ENCODE peak calls at places on chromosomes 6 and 20, in nine cellular contexts. One of them, this sample, is unnamed.

GRCh38 chr20:40564997-40565680 is 123.9 kb downstream of the MAFB start:
- DNase-seq in NCI-H1092: no peak
- DNase-seq in activated CD8-positive, alpha-beta T cell treated with anti-CD3 and anti-CD28 coated beads for 36 hours: no peak
- DNase-seq in activated naive CD4-positive, alpha-beta T cell treated with anti-CD3 and anti-CD28 coated beads for 36 hours: no peak
- DNase-seq in mesenchymal stem cell: peak
- DNase-seq in NCI-H2171: no peak
- DNase-seq in ecto neural progenitor cell: no peak
- DNase-seq in caudate nucleus: no peak
- DNase-seq in stimulated activated CD4-positive, alpha-beta T cell treated with anti-CD3 and anti-CD28 coated beads, Interleukin-12 subunit alpha, Interleukin-12 subunit beta, amount 100 ng/mL, for 48 hours: no peak
- DNase-seq in this sample: no peak

GRCh38 chr6:169799474-169799926 is 48.1 kb downstream of the ERMARD start:
- DNase-seq in mesenchymal stem cell: no peak
- DNase-seq in activated CD8-positive, alpha-beta T cell treated with anti-CD3 and anti-CD28 coated beads for 36 hours: no peak
- DNase-seq in stimulated activated CD4-positive, alpha-beta T cell treated with anti-CD3 and anti-CD28 coated beads, Interleukin-12 subunit alpha, Interleukin-12 subunit beta, amount 100 ng/mL, for 48 hours: no peak
- DNase-seq in NCI-H1092: no peak
- DNase-seq in caudate nucleus: no peak
- DNase-seq in ecto neural progenitor cell: no peak
- DNase-seq in NCI-H2171: no peak
- DNase-seq in activated naive CD4-positive, alpha-beta T cell treated with anti-CD3 and anti-CD28 coated beads for 36 hours: no peak
- DNase-seq in this sample: no peak

GRCh38 chr20:44085616-44086434 is 101.2 kb downstream of the JPH2 start:
- DNase-seq in activated naive CD4-positive, alpha-beta T cell treated with anti-CD3 and anti-CD28 coated beads for 36 hours: no peak
- DNase-seq in stimulated activated CD4-positive, alpha-beta T cell treated with anti-CD3 and anti-CD28 coated beads, Interleukin-12 subunit alpha, Interleukin-12 subunit beta, amount 100 ng/mL, for 48 hours: no peak
- DNase-seq in caudate nucleus: no peak
- DNase-seq in ecto neural progenitor cell: no peak
- DNase-seq in NCI-H2171: no peak
- DNase-seq in NCI-H1092: no peak
- DNase-seq in mesenchymal stem cell: no peak
- DNase-seq in activated CD8-positive, alpha-beta T cell treated with anti-CD3 and anti-CD28 coated beads for 36 hours: no peak
- DNase-seq in this sample: no peak

GRCh38 chr6:119075200-119075981 is 3.1 kb downstream of the FAM184A start:
- DNase-seq in stimulated activated CD4-positive, alpha-beta T cell treated with anti-CD3 and anti-CD28 coated beads, Interleukin-12 subunit alpha, Interleukin-12 subunit beta, amount 100 ng/mL, for 48 hours: no peak
- DNase-seq in mesenchymal stem cell: no peak
- DNase-seq in caudate nucleus: no peak
- DNase-seq in activated naive CD4-positive, alpha-beta T cell treated with anti-CD3 and anti-CD28 coated beads for 36 hours: no peak
- DNase-seq in activated CD8-positive, alpha-beta T cell treated with anti-CD3 and anti-CD28 coated beads for 36 hours: no peak
- DNase-seq in ecto neural progenitor cell: no peak
- DNase-seq in NCI-H2171: no peak
- DNase-seq in NCI-H1092: no peak
- DNase-seq in this sample: no peak

GRCh38 chr20:8876381-8876780 is 192.5 kb upstream of the PLCB4 start:
- DNase-seq in activated naive CD4-positive, alpha-beta T cell treated with anti-CD3 and anti-CD28 coated beads for 36 hours: no peak
- DNase-seq in NCI-H1092: no peak
- DNase-seq in ecto neural progenitor cell: no peak
- DNase-seq in stimulated activated CD4-positive, alpha-beta T cell treated with anti-CD3 and anti-CD28 coated beads, Interleukin-12 subunit alpha, Interleukin-12 subunit beta, amount 100 ng/mL, for 48 hours: no peak
- DNase-seq in NCI-H2171: no peak
- DNase-seq in caudate nucleus: no peak
- DNase-seq in mesenchymal stem cell: no peak
- DNase-seq in activated CD8-positive, alpha-beta T cell treated with anti-CD3 and anti-CD28 coated beads for 36 hours: no peak
- DNase-seq in this sample: no peak

GRCh38 chr6:13273931-13274706 is 54.2 kb downstream of the TBC1D7 start:
- DNase-seq in NCI-H2171: no peak
- DNase-seq in caudate nucleus: no peak
- DNase-seq in activated CD8-positive, alpha-beta T cell treated with anti-CD3 and anti-CD28 coated beads for 36 hours: peak
- DNase-seq in stimulated activated CD4-positive, alpha-beta T cell treated with anti-CD3 and anti-CD28 coated beads, Interleukin-12 subunit alpha, Interleukin-12 subunit beta, amount 100 ng/mL, for 48 hours: peak
- DNase-seq in mesenchymal stem cell: no peak
- DNase-seq in activated naive CD4-positive, alpha-beta T cell treated with anti-CD3 and anti-CD28 coated beads for 36 hours: peak
- DNase-seq in ecto neural progenitor cell: no peak
- DNase-seq in NCI-H1092: no peak
- DNase-seq in this sample: peak

GRCh38 chr6:155024628-155025027 is 29.5 kb downstream of the TIAM2 start:
- DNase-seq in activated CD8-positive, alpha-beta T cell treated with anti-CD3 and anti-CD28 coated beads for 36 hours: no peak
- DNase-seq in NCI-H1092: no peak
- DNase-seq in activated naive CD4-positive, alpha-beta T cell treated with anti-CD3 and anti-CD28 coated beads for 36 hours: no peak
- DNase-seq in caudate nucleus: no peak
- DNase-seq in mesenchymal stem cell: no peak
- DNase-seq in stimulated activated CD4-positive, alpha-beta T cell treated with anti-CD3 and anti-CD28 coated beads, Interleukin-12 subunit alpha, Interleukin-12 subunit beta, amount 100 ng/mL, for 48 hours: no peak
- DNase-seq in NCI-H2171: no peak
- DNase-seq in ecto neural progenitor cell: no peak
- DNase-seq in this sample: no peak

GRCh38 chr20:9503530-9504251 is 10.7 kb upstream of the LAMP5 start:
- DNase-seq in caudate nucleus: no peak
- DNase-seq in stimulated activated CD4-positive, alpha-beta T cell treated with anti-CD3 and anti-CD28 coated beads, Interleukin-12 subunit alpha, Interleukin-12 subunit beta, amount 100 ng/mL, for 48 hours: no peak
- DNase-seq in NCI-H1092: no peak
- DNase-seq in mesenchymal stem cell: no peak
- DNase-seq in activated naive CD4-positive, alpha-beta T cell treated with anti-CD3 and anti-CD28 coated beads for 36 hours: no peak
- DNase-seq in NCI-H2171: no peak
- DNase-seq in ecto neural progenitor cell: no peak
- DNase-seq in activated CD8-positive, alpha-beta T cell treated with anti-CD3 and anti-CD28 coated beads for 36 hours: no peak
- DNase-seq in this sample: no peak

GRCh38 chr20:35735828-35736470 is 6.1 kb downstream of the RBM39 start:
- DNase-seq in caudate nucleus: no peak
- DNase-seq in activated naive CD4-positive, alpha-beta T cell treated with anti-CD3 and anti-CD28 coated beads for 36 hours: no peak
- DNase-seq in NCI-H2171: no peak
- DNase-seq in NCI-H1092: no peak
- DNase-seq in ecto neural progenitor cell: no peak
- DNase-seq in activated CD8-positive, alpha-beta T cell treated with anti-CD3 and anti-CD28 coated beads for 36 hours: no peak
- DNase-seq in mesenchymal stem cell: no peak
- DNase-seq in stimulated activated CD4-positive, alpha-beta T cell treated with anti-CD3 and anti-CD28 coated beads, Interleukin-12 subunit alpha, Interleukin-12 subunit beta, amount 100 ng/mL, for 48 hours: no peak
- DNase-seq in this sample: no peak

GRCh38 chr20:44068311-44068710 is 118.7 kb downstream of the JPH2 start:
- DNase-seq in NCI-H1092: no peak
- DNase-seq in caudate nucleus: no peak
- DNase-seq in ecto neural progenitor cell: peak
- DNase-seq in NCI-H2171: no peak
- DNase-seq in mesenchymal stem cell: no peak
- DNase-seq in activated naive CD4-positive, alpha-beta T cell treated with anti-CD3 and anti-CD28 coated beads for 36 hours: no peak
- DNase-seq in activated CD8-positive, alpha-beta T cell treated with anti-CD3 and anti-CD28 coated beads for 36 hours: peak
- DNase-seq in stimulated activated CD4-positive, alpha-beta T cell treated with anti-CD3 and anti-CD28 coated beads, Interleukin-12 subunit alpha, Interleukin-12 subunit beta, amount 100 ng/mL, for 48 hours: no peak
- DNase-seq in this sample: no peak

GRCh38 chr6:54621285-54621684 is 225.3 kb upstream of the FAM83B start:
- DNase-seq in mesenchymal stem cell: peak
- DNase-seq in ecto neural progenitor cell: no peak
- DNase-seq in stimulated activated CD4-positive, alpha-beta T cell treated with anti-CD3 and anti-CD28 coated beads, Interleukin-12 subunit alpha, Interleukin-12 subunit beta, amount 100 ng/mL, for 48 hours: no peak
- DNase-seq in activated naive CD4-positive, alpha-beta T cell treated with anti-CD3 and anti-CD28 coated beads for 36 hours: no peak
- DNase-seq in NCI-H2171: no peak
- DNase-seq in activated CD8-positive, alpha-beta T cell treated with anti-CD3 and anti-CD28 coated beads for 36 hours: no peak
- DNase-seq in caudate nucleus: no peak
- DNase-seq in NCI-H1092: no peak
- DNase-seq in this sample: no peak

GRCh38 chr20:6660441-6660840 is 107.0 kb upstream of the BMP2 start:
- DNase-seq in ecto neural progenitor cell: no peak
- DNase-seq in mesenchymal stem cell: no peak
- DNase-seq in caudate nucleus: no peak
- DNase-seq in stimulated activated CD4-positive, alpha-beta T cell treated with anti-CD3 and anti-CD28 coated beads, Interleukin-12 subunit alpha, Interleukin-12 subunit beta, amount 100 ng/mL, for 48 hours: no peak
- DNase-seq in NCI-H2171: no peak
- DNase-seq in NCI-H1092: no peak
- DNase-seq in activated naive CD4-positive, alpha-beta T cell treated with anti-CD3 and anti-CD28 coated beads for 36 hours: no peak
- DNase-seq in activated CD8-positive, alpha-beta T cell treated with anti-CD3 and anti-CD28 coated beads for 36 hours: no peak
- DNase-seq in this sample: no peak

GRCh38 chr20:56630086-56630493 is 984 bp downstream of the TFAP2C start:
- DNase-seq in NCI-H2171: peak
- DNase-seq in ecto neural progenitor cell: peak
- DNase-seq in mesenchymal stem cell: peak
- DNase-seq in stimulated activated CD4-positive, alpha-beta T cell treated with anti-CD3 and anti-CD28 coated beads, Interleukin-12 subunit alpha, Interleukin-12 subunit beta, amount 100 ng/mL, for 48 hours: no peak
- DNase-seq in NCI-H1092: no peak
- DNase-seq in caudate nucleus: no peak
- DNase-seq in activated CD8-positive, alpha-beta T cell treated with anti-CD3 and anti-CD28 coated beads for 36 hours: peak
- DNase-seq in activated naive CD4-positive, alpha-beta T cell treated with anti-CD3 and anti-CD28 coated beads for 36 hours: no peak
- DNase-seq in this sample: peak

GRCh38 chr6:44630125-44631028 is 242.9 kb downstream of the CDC5L start:
- DNase-seq in activated naive CD4-positive, alpha-beta T cell treated with anti-CD3 and anti-CD28 coated beads for 36 hours: peak
- DNase-seq in stimulated activated CD4-positive, alpha-beta T cell treated with anti-CD3 and anti-CD28 coated beads, Interleukin-12 subunit alpha, Interleukin-12 subunit beta, amount 100 ng/mL, for 48 hours: no peak
- DNase-seq in caudate nucleus: no peak
- DNase-seq in ecto neural progenitor cell: peak
- DNase-seq in NCI-H1092: no peak
- DNase-seq in mesenchymal stem cell: peak
- DNase-seq in activated CD8-positive, alpha-beta T cell treated with anti-CD3 and anti-CD28 coated beads for 36 hours: peak
- DNase-seq in NCI-H2171: no peak
- DNase-seq in this sample: peak

GRCh38 chr6:169190144-169190584 is 63.5 kb downstream of the THBS2 start:
- DNase-seq in NCI-H1092: no peak
- DNase-seq in mesenchymal stem cell: no peak
- DNase-seq in ecto neural progenitor cell: no peak
- DNase-seq in activated CD8-positive, alpha-beta T cell treated with anti-CD3 and anti-CD28 coated beads for 36 hours: no peak
- DNase-seq in activated naive CD4-positive, alpha-beta T cell treated with anti-CD3 and anti-CD28 coated beads for 36 hours: no peak
- DNase-seq in caudate nucleus: no peak
- DNase-seq in NCI-H2171: no peak
- DNase-seq in stimulated activated CD4-positive, alpha-beta T cell treated with anti-CD3 and anti-CD28 coated beads, Interleukin-12 subunit alpha, Interleukin-12 subunit beta, amount 100 ng/mL, for 48 hours: no peak
- DNase-seq in this sample: no peak

GRCh38 chr6:111972714-111973678 is 80.9 kb upstream of the CCN6 start:
- DNase-seq in stimulated activated CD4-positive, alpha-beta T cell treated with anti-CD3 and anti-CD28 coated beads, Interleukin-12 subunit alpha, Interleukin-12 subunit beta, amount 100 ng/mL, for 48 hours: peak
- DNase-seq in activated naive CD4-positive, alpha-beta T cell treated with anti-CD3 and anti-CD28 coated beads for 36 hours: peak
- DNase-seq in caudate nucleus: no peak
- DNase-seq in NCI-H1092: no peak
- DNase-seq in activated CD8-positive, alpha-beta T cell treated with anti-CD3 and anti-CD28 coated beads for 36 hours: peak
- DNase-seq in NCI-H2171: no peak
- DNase-seq in mesenchymal stem cell: peak
- DNase-seq in ecto neural progenitor cell: no peak
- DNase-seq in this sample: peak

GRCh38 chr6:42938987-42939809 is 9.9 kb downstream of the CNPY3 start:
- DNase-seq in ecto neural progenitor cell: no peak
- DNase-seq in activated naive CD4-positive, alpha-beta T cell treated with anti-CD3 and anti-CD28 coated beads for 36 hours: no peak
- DNase-seq in caudate nucleus: no peak
- DNase-seq in mesenchymal stem cell: no peak
- DNase-seq in stimulated activated CD4-positive, alpha-beta T cell treated with anti-CD3 and anti-CD28 coated beads, Interleukin-12 subunit alpha, Interleukin-12 subunit beta, amount 100 ng/mL, for 48 hours: no peak
- DNase-seq in activated CD8-positive, alpha-beta T cell treated with anti-CD3 and anti-CD28 coated beads for 36 hours: no peak
- DNase-seq in NCI-H2171: no peak
- DNase-seq in NCI-H1092: no peak
- DNase-seq in this sample: no peak

GRCh38 chr6:67639161-67639560 is 995.9 kb upstream of the ADGRB3 start:
- DNase-seq in activated CD8-positive, alpha-beta T cell treated with anti-CD3 and anti-CD28 coated beads for 36 hours: no peak
- DNase-seq in ecto neural progenitor cell: no peak
- DNase-seq in stimulated activated CD4-positive, alpha-beta T cell treated with anti-CD3 and anti-CD28 coated beads, Interleukin-12 subunit alpha, Interleukin-12 subunit beta, amount 100 ng/mL, for 48 hours: no peak
- DNase-seq in mesenchymal stem cell: no peak
- DNase-seq in NCI-H2171: no peak
- DNase-seq in NCI-H1092: no peak
- DNase-seq in caudate nucleus: no peak
- DNase-seq in activated naive CD4-positive, alpha-beta T cell treated with anti-CD3 and anti-CD28 coated beads for 36 hours: no peak
- DNase-seq in this sample: no peak

GRCh38 chr6:46042355-46042999 is 26.8 kb upstream of the CLIC5 start:
- DNase-seq in NCI-H2171: peak
- DNase-seq in activated naive CD4-positive, alpha-beta T cell treated with anti-CD3 and anti-CD28 coated beads for 36 hours: peak
- DNase-seq in activated CD8-positive, alpha-beta T cell treated with anti-CD3 and anti-CD28 coated beads for 36 hours: peak
- DNase-seq in NCI-H1092: no peak
- DNase-seq in ecto neural progenitor cell: no peak
- DNase-seq in mesenchymal stem cell: peak
- DNase-seq in caudate nucleus: no peak
- DNase-seq in stimulated activated CD4-positive, alpha-beta T cell treated with anti-CD3 and anti-CD28 coated beads, Interleukin-12 subunit alpha, Interleukin-12 subunit beta, amount 100 ng/mL, for 48 hours: no peak
- DNase-seq in this sample: peak

GRCh38 chr6:125224236-125224861 is 70.8 kb downstream of the TPD52L1 start:
- DNase-seq in NCI-H2171: no peak
- DNase-seq in stimulated activated CD4-positive, alpha-beta T cell treated with anti-CD3 and anti-CD28 coated beads, Interleukin-12 subunit alpha, Interleukin-12 subunit beta, amount 100 ng/mL, for 48 hours: no peak
- DNase-seq in activated CD8-positive, alpha-beta T cell treated with anti-CD3 and anti-CD28 coated beads for 36 hours: no peak
- DNase-seq in caudate nucleus: no peak
- DNase-seq in NCI-H1092: no peak
- DNase-seq in activated naive CD4-positive, alpha-beta T cell treated with anti-CD3 and anti-CD28 coated beads for 36 hours: no peak
- DNase-seq in mesenchymal stem cell: no peak
- DNase-seq in ecto neural progenitor cell: no peak
- DNase-seq in this sample: no peak

GRCh38 chr20:62615750-62616251 is 26.5 kb upstream of the SLCO4A1 start:
- DNase-seq in ecto neural progenitor cell: no peak
- DNase-seq in activated naive CD4-positive, alpha-beta T cell treated with anti-CD3 and anti-CD28 coated beads for 36 hours: no peak
- DNase-seq in caudate nucleus: no peak
- DNase-seq in NCI-H2171: no peak
- DNase-seq in NCI-H1092: no peak
- DNase-seq in activated CD8-positive, alpha-beta T cell treated with anti-CD3 and anti-CD28 coated beads for 36 hours: no peak
- DNase-seq in mesenchymal stem cell: no peak
- DNase-seq in stimulated activated CD4-positive, alpha-beta T cell treated with anti-CD3 and anti-CD28 coated beads, Interleukin-12 subunit alpha, Interleukin-12 subunit beta, amount 100 ng/mL, for 48 hours: no peak
- DNase-seq in this sample: no peak

GRCh38 chr6:112620832-112621569 is 273.9 kb downstream of the RFPL4B start:
- DNase-seq in ecto neural progenitor cell: no peak
- DNase-seq in mesenchymal stem cell: peak
- DNase-seq in activated naive CD4-positive, alpha-beta T cell treated with anti-CD3 and anti-CD28 coated beads for 36 hours: no peak
- DNase-seq in NCI-H2171: no peak
- DNase-seq in activated CD8-positive, alpha-beta T cell treated with anti-CD3 and anti-CD28 coated beads for 36 hours: no peak
- DNase-seq in stimulated activated CD4-positive, alpha-beta T cell treated with anti-CD3 and anti-CD28 coated beads, Interleukin-12 subunit alpha, Interleukin-12 subunit beta, amount 100 ng/mL, for 48 hours: no peak
- DNase-seq in NCI-H1092: no peak
- DNase-seq in caudate nucleus: no peak
- DNase-seq in this sample: no peak

GRCh38 chr6:50249493-50249892 is 199.8 kb upstream of the DEFB112 start:
- DNase-seq in ecto neural progenitor cell: no peak
- DNase-seq in mesenchymal stem cell: peak
- DNase-seq in activated naive CD4-positive, alpha-beta T cell treated with anti-CD3 and anti-CD28 coated beads for 36 hours: no peak
- DNase-seq in activated CD8-positive, alpha-beta T cell treated with anti-CD3 and anti-CD28 coated beads for 36 hours: no peak
- DNase-seq in NCI-H2171: no peak
- DNase-seq in NCI-H1092: no peak
- DNase-seq in stimulated activated CD4-positive, alpha-beta T cell treated with anti-CD3 and anti-CD28 coated beads, Interleukin-12 subunit alpha, Interleukin-12 subunit beta, amount 100 ng/mL, for 48 hours: no peak
- DNase-seq in caudate nucleus: no peak
- DNase-seq in this sample: no peak

GRCh38 chr20:36182604-36183154 is 28.1 kb downstream of the EPB41L1 start:
- DNase-seq in ecto neural progenitor cell: no peak
- DNase-seq in mesenchymal stem cell: no peak
- DNase-seq in NCI-H2171: no peak
- DNase-seq in activated naive CD4-positive, alpha-beta T cell treated with anti-CD3 and anti-CD28 coated beads for 36 hours: no peak
- DNase-seq in stimulated activated CD4-positive, alpha-beta T cell treated with anti-CD3 and anti-CD28 coated beads, Interleukin-12 subunit alpha, Interleukin-12 subunit beta, amount 100 ng/mL, for 48 hours: no peak
- DNase-seq in caudate nucleus: no peak
- DNase-seq in NCI-H1092: no peak
- DNase-seq in activated CD8-positive, alpha-beta T cell treated with anti-CD3 and anti-CD28 coated beads for 36 hours: no peak
- DNase-seq in this sample: no peak

GRCh38 chr6:106300020-106300772 is 25.4 kb downstream of the ATG5 start:
- DNase-seq in caudate nucleus: no peak
- DNase-seq in ecto neural progenitor cell: no peak
- DNase-seq in activated CD8-positive, alpha-beta T cell treated with anti-CD3 and anti-CD28 coated beads for 36 hours: no peak
- DNase-seq in stimulated activated CD4-positive, alpha-beta T cell treated with anti-CD3 and anti-CD28 coated beads, Interleukin-12 subunit alpha, Interleukin-12 subunit beta, amount 100 ng/mL, for 48 hours: no peak
- DNase-seq in activated naive CD4-positive, alpha-beta T cell treated with anti-CD3 and anti-CD28 coated beads for 36 hours: no peak
- DNase-seq in NCI-H2171: no peak
- DNase-seq in NCI-H1092: no peak
- DNase-seq in mesenchymal stem cell: no peak
- DNase-seq in this sample: no peak

GRCh38 chr6:118768441-118768840 is 117.0 kb upstream of the CEP85L start:
- DNase-seq in activated CD8-positive, alpha-beta T cell treated with anti-CD3 and anti-CD28 coated beads for 36 hours: no peak
- DNase-seq in caudate nucleus: no peak
- DNase-seq in NCI-H1092: no peak
- DNase-seq in mesenchymal stem cell: no peak
- DNase-seq in stimulated activated CD4-positive, alpha-beta T cell treated with anti-CD3 and anti-CD28 coated beads, Interleukin-12 subunit alpha, Interleukin-12 subunit beta, amount 100 ng/mL, for 48 hours: no peak
- DNase-seq in NCI-H2171: no peak
- DNase-seq in ecto neural progenitor cell: no peak
- DNase-seq in activated naive CD4-positive, alpha-beta T cell treated with anti-CD3 and anti-CD28 coated beads for 36 hours: no peak
- DNase-seq in this sample: no peak

GRCh38 chr6:106194949-106195919 is 109.1 kb downstream of the PRDM1 start:
- DNase-seq in mesenchymal stem cell: no peak
- DNase-seq in activated naive CD4-positive, alpha-beta T cell treated with anti-CD3 and anti-CD28 coated beads for 36 hours: no peak
- DNase-seq in NCI-H1092: no peak
- DNase-seq in stimulated activated CD4-positive, alpha-beta T cell treated with anti-CD3 and anti-CD28 coated beads, Interleukin-12 subunit alpha, Interleukin-12 subunit beta, amount 100 ng/mL, for 48 hours: no peak
- DNase-seq in activated CD8-positive, alpha-beta T cell treated with anti-CD3 and anti-CD28 coated beads for 36 hours: no peak
- DNase-seq in caudate nucleus: no peak
- DNase-seq in NCI-H2171: no peak
- DNase-seq in ecto neural progenitor cell: no peak
- DNase-seq in this sample: no peak

GRCh38 chr6:73180076-73180717 is 45.1 kb downstream of the KHDC1L start:
- DNase-seq in activated naive CD4-positive, alpha-beta T cell treated with anti-CD3 and anti-CD28 coated beads for 36 hours: no peak
- DNase-seq in stimulated activated CD4-positive, alpha-beta T cell treated with anti-CD3 and anti-CD28 coated beads, Interleukin-12 subunit alpha, Interleukin-12 subunit beta, amount 100 ng/mL, for 48 hours: no peak
- DNase-seq in activated CD8-positive, alpha-beta T cell treated with anti-CD3 and anti-CD28 coated beads for 36 hours: no peak
- DNase-seq in mesenchymal stem cell: no peak
- DNase-seq in NCI-H1092: no peak
- DNase-seq in NCI-H2171: no peak
- DNase-seq in ecto neural progenitor cell: no peak
- DNase-seq in caudate nucleus: no peak
- DNase-seq in this sample: no peak

GRCh38 chr20:7497985-7498384 is 442.3 kb downstream of the HAO1 start:
- DNase-seq in caudate nucleus: no peak
- DNase-seq in NCI-H2171: no peak
- DNase-seq in NCI-H1092: no peak
- DNase-seq in activated naive CD4-positive, alpha-beta T cell treated with anti-CD3 and anti-CD28 coated beads for 36 hours: no peak
- DNase-seq in mesenchymal stem cell: peak
- DNase-seq in ecto neural progenitor cell: no peak
- DNase-seq in stimulated activated CD4-positive, alpha-beta T cell treated with anti-CD3 and anti-CD28 coated beads, Interleukin-12 subunit alpha, Interleukin-12 subunit beta, amount 100 ng/mL, for 48 hours: no peak
- DNase-seq in activated CD8-positive, alpha-beta T cell treated with anti-CD3 and anti-CD28 coated beads for 36 hours: no peak
- DNase-seq in this sample: no peak

GRCh38 chr20:47607208-47607613 is 105.5 kb downstream of the NCOA3 start:
- DNase-seq in ecto neural progenitor cell: no peak
- DNase-seq in mesenchymal stem cell: peak
- DNase-seq in activated CD8-positive, alpha-beta T cell treated with anti-CD3 and anti-CD28 coated beads for 36 hours: no peak
- DNase-seq in stimulated activated CD4-positive, alpha-beta T cell treated with anti-CD3 and anti-CD28 coated beads, Interleukin-12 subunit alpha, Interleukin-12 subunit beta, amount 100 ng/mL, for 48 hours: no peak
- DNase-seq in NCI-H1092: no peak
- DNase-seq in caudate nucleus: no peak
- DNase-seq in NCI-H2171: no peak
- DNase-seq in activated naive CD4-positive, alpha-beta T cell treated with anti-CD3 and anti-CD28 coated beads for 36 hours: no peak
- DNase-seq in this sample: no peak

GRCh38 chr6:5537967-5538366 is 276.7 kb downstream of the FARS2 start:
- DNase-seq in ecto neural progenitor cell: no peak
- DNase-seq in NCI-H1092: no peak
- DNase-seq in NCI-H2171: no peak
- DNase-seq in stimulated activated CD4-positive, alpha-beta T cell treated with anti-CD3 and anti-CD28 coated beads, Interleukin-12 subunit alpha, Interleukin-12 subunit beta, amount 100 ng/mL, for 48 hours: no peak
- DNase-seq in activated CD8-positive, alpha-beta T cell treated with anti-CD3 and anti-CD28 coated beads for 36 hours: no peak
- DNase-seq in mesenchymal stem cell: no peak
- DNase-seq in caudate nucleus: no peak
- DNase-seq in activated naive CD4-positive, alpha-beta T cell treated with anti-CD3 and anti-CD28 coated beads for 36 hours: no peak
- DNase-seq in this sample: no peak